ENCODE peak calls at places on chromosomes 12 and 14, in five cellular contexts. R is HCT116; T is H9; L is aorta; V is CD8-positive, alpha-beta T cell. F is an unnamed sample. For H3K4me1, the result is how much of the 10 kb centered on the place peaks cover.

GRCh38 chr14:58367296-58367695 is 28.4 kb upstream of the TOMM20L start:
- DNase-seq in R (no peak), T (no peak), L (no peak), V (no peak), F (no peak)

GRCh38 chr12:65565601-65566560 is 258.4 kb upstream of the HMGA2 start:
- DNase-seq in R (no peak), T (no peak), L (no peak), V (no peak), F (no peak)

GRCh38 chr12:123142948-123143752 is 7.7 kb downstream of the PITPNM2 start:
- DNase-seq in R (peak), T (peak), L (no peak), V (no peak), F (no peak)

GRCh38 chr12:131965073-131965472 is 15.3 kb downstream of the EP400 start:
- DNase-seq in R (no peak), T (no peak), L (no peak), V (no peak), F (no peak)

GRCh38 chr14:56422703-56423213 is 156.8 kb upstream of the TMEM260 start:
- DNase-seq in R (peak), T (peak), L (peak), V (no peak), F (no peak)

GRCh38 chr12:99476956-99477355 is 170.6 kb upstream of the GARIN6 start:
- DNase-seq in R (no peak), T (no peak), L (no peak), V (no peak), F (no peak)

GRCh38 chr12:20212036-20212435 is 156.3 kb upstream of the PDE3A start:
- DNase-seq in R (no peak), T (no peak), L (no peak), V (no peak), F (no peak)

GRCh38 chr14:106530423-106531107 is 1004.2 kb downstream of the TMEM121 start:
- DNase-seq in R (no peak), T (no peak), L (no peak), V (no peak), F (no peak)

GRCh38 chr12:62732861-62733427 is 202.0 kb downstream of the PPM1H start:
- DNase-seq in R (peak), T (no peak), L (no peak), V (no peak), F (no peak)

GRCh38 chr12:111168009-111168786 is 200.7 kb downstream of the PHETA1 start:
- DNase-seq in R (no peak), T (no peak), L (no peak), V (no peak), F (no peak)

GRCh38 chr14:86654558-86655184 is 1124.7 kb downstream of the FLRT2 start:
- DNase-seq in R (peak), T (peak), L (no peak), V (peak), F (peak)

GRCh38 chr12:104130760-104131159 is 7.2 kb downstream of the NFYB start:
- DNase-seq in R (no peak), T (no peak), L (no peak), V (no peak), F (no peak)
- H3K4me1 ChIP-seq in R (under half), T (under half), L (under half), V (under half), F (under half)

DNA sequence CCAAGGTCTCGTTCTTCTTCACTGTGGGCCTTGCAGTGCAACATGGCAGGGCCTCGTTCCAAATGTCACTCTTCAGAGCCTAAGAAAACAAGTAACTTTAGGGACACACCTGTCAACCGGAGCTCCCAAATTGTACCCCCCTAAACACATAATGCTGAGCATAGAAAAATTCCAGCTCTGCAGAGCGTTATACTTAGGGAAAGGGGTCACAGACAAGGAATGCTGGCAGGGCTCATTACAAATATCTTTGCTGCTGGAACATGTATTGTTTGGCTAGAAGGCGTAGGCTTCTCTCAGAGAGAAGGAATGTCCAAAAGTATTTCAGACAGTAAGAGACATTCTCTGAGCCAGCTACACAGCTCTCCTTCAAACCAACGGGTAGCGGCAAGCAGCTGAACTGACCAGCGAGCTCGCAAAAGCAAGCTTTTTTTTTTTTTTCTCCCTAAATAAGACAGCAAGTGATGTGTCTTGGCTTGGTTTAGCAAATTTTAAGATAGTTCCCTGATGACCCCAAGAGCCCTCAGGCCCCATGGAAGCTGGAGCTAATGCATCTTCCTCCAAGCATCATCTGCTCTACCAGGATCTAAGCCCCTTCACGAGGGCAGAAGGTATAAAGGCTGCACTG is 24.5 kb downstream of the SSH1 start:
- DNase-seq in R (no peak), T (no peak), L (peak), V (no peak), F (no peak)
- H3K4me1 ChIP-seq in R (half or more), T (under half), L (under half), V (under half), F (under half)

GRCh38 chr14:69711065-69711464 is 55.9 kb upstream of the SRSF5 start:
- DNase-seq in R (no peak), T (no peak), L (peak), V (no peak), F (no peak)
- H3K4me1 ChIP-seq in R (under half), T (under half), L (under half), V (under half), F (under half)

GRCh38 chr12:51867796-51868428 is 19.4 kb upstream of the FIGNL2 start:
- DNase-seq in R (no peak), T (no peak), L (no peak), V (no peak), F (no peak)
- H3K4me1 ChIP-seq in R (under half), T (under half), L (under half), V (under half), F (under half)

GRCh38 chr12:2343672-2344071 is 290.9 kb downstream of the CACNA1C start:
- DNase-seq in R (no peak), T (no peak), L (no peak), V (no peak), F (no peak)
- H3K4me1 ChIP-seq in R (under half), T (under half), L (under half), V (under half), F (under half)